ENCODE peak calls at places on chromosomes 5 and 9, in seven cellular contexts. E, O, Y, K, X, M and F are unnamed samples.

GRCh38 chr5:1522601-1523479 is 920 bp downstream of the LPCAT1 start:
- DNase-seq in Y (peak), E (peak), M (no peak), K (no peak), X (no peak), O (peak), F (peak)

GRCh38 chr5:45399041-45399440 is 297.1 kb downstream of the HCN1 start:
- DNase-seq in O (no peak), X (peak), E (no peak), K (no peak), M (no peak), Y (no peak), F (no peak)

GRCh38 chr5:15074651-15075050 is 203.1 kb upstream of the ANKH start:
- DNase-seq in E (no peak), K (no peak), O (no peak), X (no peak), M (no peak), Y (no peak), F (no peak)

GRCh38 chr9:33234511-33235467 is 5.2 kb upstream of the SPINK4 start:
- DNase-seq in M (no peak), K (no peak), Y (no peak), X (no peak), E (peak), O (no peak), F (no peak)

GRCh38 chr9:14654932-14655331 is 38.3 kb downstream of the ZDHHC21 start:
- DNase-seq in E (no peak), K (no peak), Y (no peak), X (no peak), O (no peak), M (peak), F (no peak)

GRCh38 chr9:123349691-123350480 is 6.1 kb upstream of the CRB2 start:
- DNase-seq in O (no peak), X (peak), M (peak), E (peak), Y (peak), K (no peak), F (no peak)

GRCh38 chr9:124284237-124284831 is 26.6 kb downstream of the NEK6 start:
- DNase-seq in O (no peak), K (no peak), M (peak), E (no peak), X (no peak), Y (no peak), F (no peak)

GRCh38 chr9:85940275-85940831 is 593 bp upstream of the NAA35 start:
- DNase-seq in Y (no peak), X (no peak), M (peak), K (no peak), O (no peak), E (no peak), F (no peak)

GRCh38 chr9:90999425-91000397 is 198.1 kb downstream of the SYK start:
- DNase-seq in O (no peak), Y (no peak), K (peak), M (no peak), X (no peak), E (no peak), F (no peak)

GRCh38 chr9:72586388-72587160 is 65.2 kb downstream of the TMC1 start:
- DNase-seq in Y (no peak), E (no peak), M (peak), K (no peak), X (no peak), O (no peak), F (no peak)

GRCh38 chr9:84570482-84571154 is 98.9 kb upstream of the NTRK2 start:
- DNase-seq in E (no peak), M (no peak), O (no peak), Y (no peak), K (no peak), X (no peak), F (no peak)

GRCh38 chr9:846852-847251 is 5.4 kb downstream of the DMRT1 start:
- DNase-seq in K (no peak), E (no peak), Y (no peak), X (no peak), O (no peak), M (no peak), F (no peak)

GRCh38 chr5:82295144-82295543 is 17.0 kb upstream of the RPS23 start:
- DNase-seq in Y (no peak), O (no peak), E (no peak), X (no peak), M (peak), K (no peak), F (no peak)

GRCh38 chr5:22560115-22560514 is 293.0 kb downstream of the CDH12 start:
- DNase-seq in Y (no peak), E (no peak), X (no peak), M (peak), K (no peak), O (no peak), F (no peak)

GRCh38 chr5:66807743-66808142 is 211.6 kb downstream of the MAST4 start:
- DNase-seq in E (no peak), K (no peak), X (no peak), O (no peak), M (peak), Y (no peak), F (no peak)

GRCh38 chr9:12922209-12922914 is 147.5 kb downstream of the LURAP1L start:
- DNase-seq in M (peak), X (no peak), Y (no peak), K (no peak), E (no peak), O (no peak), F (no peak)

GRCh38 chr9:114275246-114275994 is 47.5 kb upstream of the ORM1 start:
- DNase-seq in M (no peak), O (peak), X (no peak), K (no peak), Y (no peak), E (no peak), F (peak)